ENCODE peak calls at places on chromosome 1, in nine cellular contexts. M is IMR-90, Y is left lung, P is B cell, C is stomach, G is GM13977, A is foreskin fibroblast, J is H9, F is kidney. N is an unnamed sample.

GRCh38 chr1:86750076-86750475 is 45.7 kb downstream of the SH3GLB1 start:
- DNase-seq in J (no peak), A (no peak), M (no peak), Y (no peak), F (no peak), P (no peak), C (no peak), G (no peak), N (no peak)

GRCh38 chr1:47755368-47755990 is 241.7 kb downstream of the TRABD2B start:
- DNase-seq in A (no peak), J (peak), P (no peak), C (peak), Y (no peak), G (peak), M (no peak), F (peak), N (no peak)

GRCh38 chr1:235583511-235584001 is 66.0 kb downstream of the GNG4 start:
- DNase-seq in A (no peak), C (no peak), J (no peak), P (no peak), F (peak), G (no peak), Y (no peak), M (no peak), N (no peak)

GRCh38 chr1:28482138-28482537 is 23.7 kb upstream of the RCC1 start:
- DNase-seq in G (no peak), P (no peak), A (no peak), J (no peak), Y (no peak), F (no peak), M (no peak), C (no peak), N (no peak)

GRCh38 chr1:16351449-16351993 is 759 bp downstream of the FBXO42 start:
- DNase-seq in C (no peak), J (no peak), A (no peak), P (no peak), G (no peak), F (no peak), Y (no peak), M (peak), N (no peak)

GRCh38 chr1:246647113-246647512 is 77.1 kb upstream of the SCCPDH start:
- DNase-seq in Y (no peak), J (peak), C (no peak), F (peak), M (peak), A (peak), P (no peak), G (no peak), N (no peak)

GRCh38 chr1:16018308-16018707 is 465 bp upstream of the HSPB7 start:
- DNase-seq in G (no peak), M (no peak), J (no peak), P (no peak), A (no peak), F (no peak), C (no peak), Y (no peak), N (no peak)

GRCh38 chr1:59574085-59574484 is 240.7 kb upstream of the HOOK1 start:
- DNase-seq in P (no peak), Y (no peak), M (peak), F (no peak), A (peak), G (no peak), J (no peak), C (no peak), N (no peak)

GRCh38 chr1:198676253-198676652 is 37.4 kb downstream of the PTPRC start:
- DNase-seq in P (no peak), J (no peak), F (no peak), C (no peak), G (no peak), A (no peak), Y (no peak), M (no peak), N (no peak)

GRCh38 chr1:155910621-155911121 is 478 bp downstream of the RIT1 start:
- DNase-seq in F (no peak), Y (no peak), P (no peak), A (no peak), C (peak), G (peak), J (peak), M (peak), N (no peak)

GRCh38 chr1:222006715-222007114 is 264.8 kb upstream of the DUSP10 start:
- DNase-seq in C (no peak), M (no peak), A (no peak), Y (no peak), G (no peak), J (no peak), F (no peak), P (no peak), N (no peak)

GRCh38 chr1:39799770-39800470 is 11.3 kb upstream of the BMP8B start:
- DNase-seq in Y (peak), A (peak), C (peak), F (peak), M (peak), G (peak), J (peak), P (peak), N (no peak)

GRCh38 chr1:26582053-26582835 is 52.7 kb downstream of the RPS6KA1 start:
- DNase-seq in Y (no peak), P (no peak), J (no peak), F (no peak), M (no peak), C (no peak), G (no peak), A (no peak), N (no peak)

GRCh38 chr1:197919523-197920301 is 2.5 kb downstream of the LHX9 start:
- DNase-seq in C (no peak), J (no peak), A (no peak), G (peak), P (peak), F (no peak), M (no peak), Y (no peak), N (no peak)

GRCh38 chr1:172279951-172280350 is 140.5 kb upstream of the C1orf105 start:
- DNase-seq in G (no peak), J (no peak), F (no peak), Y (no peak), M (peak), P (no peak), C (no peak), A (no peak), N (no peak)

GRCh38 chr1:65471901-65472332 is 51.4 kb downstream of the LEPR start:
- DNase-seq in Y (no peak), P (no peak), F (no peak), C (no peak), M (no peak), J (no peak), G (no peak), A (no peak), N (no peak)

GRCh38 chr1:227317541-227318002 is 720 bp downstream of the CDC42BPA start:
- DNase-seq in P (no peak), A (peak), G (peak), F (no peak), M (peak), J (peak), Y (peak), C (no peak), N (no peak)

GRCh38 chr1:21289700-21290545 is at the start of gene ECE1:
- DNase-seq in C (peak), Y (peak), G (peak), F (peak), M (no peak), J (peak), P (peak), A (no peak), N (no peak)

GRCh38 chr1:11337536-11338350 is 64.7 kb downstream of the UBIAD1 start:
- DNase-seq in J (peak), F (no peak), P (peak), Y (no peak), G (peak), M (no peak), C (peak), A (no peak), N (no peak)

GRCh38 chr1:161128591-161129420 is 3.7 kb downstream of the DEDD start:
- DNase-seq in A (no peak), P (no peak), Y (no peak), F (no peak), C (no peak), G (no peak), M (no peak), J (no peak), N (no peak)

GRCh38 chr1:161908264-161908663 is 115.4 kb downstream of the OLFML2B start:
- DNase-seq in Y (no peak), C (no peak), A (no peak), M (no peak), G (no peak), F (no peak), J (no peak), P (no peak), N (no peak)

GRCh38 chr1:156756355-156756754 is 4.9 kb upstream of the HDGF start:
- DNase-seq in G (no peak), M (no peak), C (no peak), A (no peak), J (no peak), P (no peak), Y (no peak), F (no peak), N (no peak)

GRCh38 chr1:100074604-100075395 is 57.9 kb downstream of the SASS6 start:
- DNase-seq in P (no peak), Y (no peak), C (no peak), A (no peak), J (no peak), G (no peak), F (no peak), M (no peak), N (no peak)

GRCh38 chr1:110482662-110483307 is 31.8 kb downstream of the PROK1 start:
- DNase-seq in C (no peak), P (no peak), M (no peak), F (peak), Y (peak), A (no peak), G (no peak), J (peak), N (no peak)

GRCh38 chr1:67578397-67579020 is 106.5 kb upstream of the GADD45A start:
- DNase-seq in C (peak), G (no peak), Y (no peak), F (no peak), P (no peak), J (no peak), M (no peak), A (no peak), N (no peak)

GRCh38 chr1:114620419-114620818 is 39.0 kb upstream of the BCAS2 start:
- DNase-seq in C (no peak), M (no peak), P (no peak), G (no peak), A (no peak), J (no peak), F (no peak), Y (no peak), N (no peak)

GRCh38 chr1:34745666-34746065 is 9.2 kb upstream of the GJB5 start:
- DNase-seq in C (no peak), A (no peak), Y (no peak), G (no peak), M (no peak), J (no peak), P (no peak), F (no peak), N (no peak)

GRCh38 chr1:98672184-98672583 is 10.7 kb downstream of the SNX7 start:
- DNase-seq in A (no peak), F (no peak), G (no peak), P (no peak), J (no peak), C (no peak), M (no peak), Y (no peak), N (no peak)

GRCh38 chr1:225694151-225694603 is 41.3 kb upstream of the ENAH start:
- DNase-seq in P (no peak), A (no peak), F (no peak), C (peak), M (peak), Y (no peak), J (no peak), G (no peak), N (no peak)

GRCh38 chr1:182374101-182374834 is 17.3 kb downstream of the GLUL start:
- DNase-seq in M (no peak), P (no peak), G (no peak), Y (no peak), F (no peak), C (no peak), A (no peak), J (no peak), N (no peak)

GRCh38 chr1:151458936-151459330 is 361 bp downstream of the POGZ start:
- DNase-seq in C (peak), M (peak), A (peak), G (peak), J (peak), F (peak), P (peak), Y (peak), N (no peak)

GRCh38 chr1:233518344-233518743 is 95.6 kb upstream of the KCNK1 start:
- DNase-seq in M (no peak), Y (no peak), P (no peak), A (no peak), F (no peak), C (peak), J (peak), G (peak), N (no peak)

GRCh38 chr1:158496379-158496778 is 24.4 kb downstream of the OR10R2 start:
- DNase-seq in G (peak), J (no peak), C (no peak), M (no peak), F (no peak), P (no peak), Y (no peak), A (no peak), N (no peak)

DNA sequence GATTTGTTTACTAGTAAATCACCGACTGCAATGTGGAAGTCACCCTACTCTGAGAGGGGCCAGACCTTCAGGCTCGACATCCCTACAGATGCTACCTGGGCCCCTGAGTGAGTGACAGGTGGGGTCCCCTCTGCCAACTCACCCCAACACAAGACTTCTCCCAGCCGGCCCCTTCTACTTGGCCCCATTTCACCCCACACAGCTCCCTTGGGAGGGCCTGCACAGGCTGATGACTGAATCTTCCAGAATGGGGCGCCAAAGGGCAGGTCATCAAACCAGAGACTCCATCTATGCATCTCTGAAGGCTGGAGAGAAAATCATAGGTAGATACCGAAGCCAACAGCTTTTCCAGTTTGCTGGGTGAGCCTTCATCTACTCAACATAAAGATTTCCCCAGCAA is 9.4 kb upstream of the S100A8 start:
- DNase-seq in F (no peak), G (no peak), C (no peak), J (no peak), A (no peak), Y (no peak), M (no peak), P (no peak), N (no peak)
- TF ChIP-seq CTCF in F (no peak), G (peak), C (no peak), J (peak), A (peak), Y (no peak), M (peak), P (no peak), N (no peak)

GRCh38 chr1:231039161-231040018 is 664 bp downstream of the FAM89A start:
- DNase-seq in M (peak), G (peak), C (no peak), Y (peak), A (peak), J (peak), P (peak), F (peak), N (no peak)
- TF ChIP-seq CTCF in M (no peak), G (no peak), C (no peak), Y (no peak), A (no peak), J (no peak), P (no peak), F (no peak), N (no peak)

GRCh38 chr1:29896791-29897725 is 660.7 kb downstream of the PTPRU start:
- DNase-seq in A (no peak), J (no peak), M (no peak), G (no peak), P (no peak), C (no peak), Y (no peak), F (no peak), N (no peak)
- TF ChIP-seq CTCF in A (no peak), J (no peak), M (no peak), G (no peak), P (no peak), C (no peak), Y (no peak), F (no peak), N (no peak)

DNA sequence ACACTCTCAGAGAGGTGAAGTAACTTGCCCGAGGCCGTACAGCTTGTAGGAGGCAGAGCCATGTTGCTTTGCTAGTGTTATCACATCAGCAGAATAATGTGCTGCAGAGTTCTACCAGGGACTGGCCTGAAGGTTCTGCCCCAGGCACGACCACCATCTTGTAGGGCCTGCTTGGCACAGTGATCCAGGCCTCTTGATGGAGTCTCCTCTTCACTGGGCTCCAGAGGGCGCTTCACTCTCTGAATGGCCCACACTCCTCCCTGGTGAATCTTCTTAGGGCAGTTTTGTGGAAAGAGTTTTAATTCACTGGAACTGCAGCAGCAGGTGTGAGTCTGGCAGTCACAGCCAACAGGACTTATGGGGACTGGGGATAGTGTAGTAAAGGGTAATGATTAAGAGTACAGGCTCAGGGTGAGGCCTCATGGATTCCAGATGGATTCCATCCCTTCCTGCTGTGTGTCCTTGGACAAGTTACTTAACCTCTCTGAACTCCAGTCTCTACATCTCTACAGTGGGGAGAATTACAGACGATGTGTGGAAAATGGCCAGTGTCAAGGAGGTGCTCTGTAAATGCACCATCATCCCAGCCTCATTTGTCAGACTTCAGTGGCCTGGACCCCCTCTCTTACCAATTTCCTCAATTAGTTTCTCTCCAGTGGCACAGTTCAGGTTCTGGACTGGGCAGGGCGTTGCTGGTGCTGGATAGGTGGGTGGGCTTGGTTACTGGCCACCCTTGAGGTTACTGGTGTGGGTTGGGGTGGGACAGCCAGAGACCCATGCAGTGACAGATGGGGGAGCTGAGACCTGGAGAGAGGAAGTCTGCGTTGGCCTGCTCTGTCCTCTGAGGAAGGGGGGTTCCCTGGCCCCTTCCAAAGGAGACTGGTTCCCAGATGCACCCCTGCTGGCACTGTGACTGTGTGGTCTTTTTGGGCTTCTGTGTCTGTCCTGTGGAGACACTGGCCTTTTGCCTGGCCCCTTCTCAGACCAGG is 45.9 kb upstream of the CSF3R start:
- DNase-seq in Y (no peak), A (no peak), J (peak), C (no peak), M (no peak), P (no peak), F (no peak), G (no peak), N (no peak)
- TF ChIP-seq CTCF in Y (no peak), A (no peak), J (peak), C (no peak), M (no peak), P (no peak), F (no peak), G (no peak), N (peak)

DNA sequence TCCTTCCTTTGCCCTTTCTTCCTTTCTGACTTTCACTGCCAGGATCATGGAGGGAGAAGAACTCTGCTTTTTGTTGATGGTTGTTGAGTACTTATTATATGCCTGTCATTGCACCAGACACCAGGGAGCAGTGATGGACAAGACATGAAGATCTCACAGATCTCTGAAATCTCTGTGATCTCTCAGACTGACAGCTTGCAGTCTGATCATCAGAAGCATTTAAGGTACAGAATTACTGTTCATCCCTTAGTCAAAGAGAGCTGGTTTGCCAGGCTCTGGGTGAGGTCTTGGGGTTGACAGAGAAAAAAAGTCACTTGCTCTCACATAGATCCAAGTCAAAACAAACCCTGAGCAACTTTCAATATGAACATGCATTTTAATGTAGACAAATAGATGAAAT is 299.5 kb upstream of the FMN2 start:
- DNase-seq in F (no peak), Y (no peak), P (no peak), J (no peak), M (no peak), C (no peak), A (no peak), G (no peak), N (no peak)
- TF ChIP-seq CTCF in F (no peak), Y (no peak), P (no peak), J (no peak), M (no peak), C (no peak), A (no peak), G (no peak), N (no peak)

DNA sequence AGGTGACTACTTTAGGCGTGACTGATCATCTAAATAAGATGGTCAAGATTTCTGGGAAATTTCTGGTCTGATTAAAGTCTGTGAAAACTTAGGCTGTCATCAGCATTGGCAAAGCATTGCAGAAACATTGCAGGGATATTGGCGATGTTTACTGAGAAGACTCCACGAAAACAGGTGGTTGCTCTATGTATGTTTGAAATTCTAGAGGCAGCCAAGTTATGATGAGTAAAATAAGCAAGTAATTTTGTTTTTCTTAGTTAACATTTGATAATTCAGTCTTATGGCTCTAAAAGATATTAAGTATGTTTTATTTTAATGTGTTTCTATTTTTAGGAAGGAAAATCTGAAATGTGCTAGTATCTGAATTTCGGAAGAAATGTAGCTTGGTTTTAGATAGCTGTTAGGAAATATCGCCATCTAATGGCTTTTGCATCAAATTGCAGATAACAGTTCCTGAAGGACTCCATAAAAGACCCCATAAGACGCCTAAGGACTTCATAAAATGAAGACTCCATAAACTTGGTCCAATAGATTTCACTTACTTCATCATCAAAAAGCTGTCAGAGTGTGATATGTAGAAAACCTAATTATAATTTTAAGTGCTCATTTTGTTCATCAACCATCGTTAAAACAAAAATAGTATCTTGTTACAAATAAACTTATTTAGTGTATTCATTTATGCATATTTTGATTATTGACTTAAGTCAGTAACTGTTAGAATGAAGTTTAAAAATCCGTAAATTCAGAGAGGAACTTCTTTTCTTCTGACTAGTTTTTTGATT is 344.6 kb downstream of the RYR2 start:
- DNase-seq in C (no peak), A (peak), M (peak), F (no peak), Y (no peak), G (peak), J (no peak), P (no peak), N (no peak)
- TF ChIP-seq CTCF in C (no peak), A (peak), M (peak), F (peak), Y (peak), G (peak), J (peak), P (peak), N (peak)

GRCh38 chr1:38500352-38500751 is 359.2 kb downstream of the RRAGC start:
- DNase-seq in Y (no peak), G (no peak), J (no peak), P (no peak), F (no peak), M (no peak), A (no peak), C (no peak), N (no peak)

GRCh38 chr1:38507563-38507962 is 352.0 kb downstream of the RRAGC start:
- DNase-seq in Y (no peak), P (no peak), A (no peak), C (no peak), F (no peak), J (no peak), M (no peak), G (no peak), N (no peak)

GRCh38 chr1:38500891-38501290 is 358.7 kb downstream of the RRAGC start:
- DNase-seq in Y (no peak), P (no peak), J (no peak), G (no peak), M (no peak), A (no peak), F (no peak), C (no peak), N (no peak)

GRCh38 chr1:38505950-38506349 is 353.6 kb downstream of the RRAGC start:
- DNase-seq in Y (no peak), P (no peak), J (no peak), F (no peak), M (no peak), C (no peak), G (no peak), A (no peak), N (no peak)

GRCh38 chr1:38502772-38503171 is 356.8 kb downstream of the RRAGC start:
- DNase-seq in M (no peak), G (no peak), A (no peak), F (no peak), P (no peak), Y (no peak), C (no peak), J (peak), N (no peak)
- TF ChIP-seq CTCF in M (peak), G (peak), A (no peak), F (no peak), P (peak), Y (no peak), C (no peak), J (peak), N (peak)